ENCODE peak calls at places on chromosomes 11 and 22, in four cellular contexts. D is psoas muscle, Q is brain microvascular endothelial cell, A is fibroblast of pulmonary artery. E is an unnamed sample.

GRCh38 chr11:63945482-63946163 is 6.8 kb downstream of the NAA40 start:
- DNase-seq in D (peak; percentile 71), Q (peak; percentile 59), A (peak; percentile 83), E (no peak)

GRCh38 chr22:39446239-39446721 is 10.5 kb upstream of the MGAT3 start:
- DNase-seq in D (no peak), Q (no peak), A (no peak), E (no peak)

GRCh38 chr22:44032126-44032730 is 8.1 kb downstream of the PARVB start:
- DNase-seq in D (peak; percentile 29), Q (no peak), A (no peak), E (no peak)

GRCh38 chr11:121889931-121890330 is 226.1 kb downstream of the BLID start:
- DNase-seq in D (no peak), Q (no peak), A (peak; percentile 39), E (no peak)

GRCh38 chr11:86931965-86932332 is 23.2 kb downstream of the FZD4 start:
- DNase-seq in D (no peak), Q (peak; percentile 62), A (peak; percentile 57), E (no peak)

GRCh38 chr22:29340566-29340965 is 25.1 kb upstream of the RASL10A start:
- DNase-seq in D (no peak), Q (no peak), A (no peak), E (no peak)

GRCh38 chr22:35524966-35525686 is 15.5 kb upstream of the RASD2 start:
- DNase-seq in D (no peak), Q (no peak), A (no peak), E (no peak)

GRCh38 chr11:45216901-45217300 is 69.2 kb downstream of the SYT13 start:
- DNase-seq in D (no peak), Q (no peak), A (no peak), E (no peak)

GRCh38 chr22:46547883-46548244 is 10.4 kb upstream of the CELSR1 start:
- DNase-seq in D (peak; percentile 78), Q (peak; percentile 81), A (peak; percentile 83), E (no peak)

GRCh38 chr22:26374645-26375044 is 54.4 kb upstream of the ASPHD2 start:
- DNase-seq in D (no peak), Q (no peak), A (no peak), E (no peak)

GRCh38 chr22:26380072-26380471 is 49.0 kb upstream of the ASPHD2 start:
- DNase-seq in D (no peak), Q (no peak), A (no peak), E (no peak)

GRCh38 chr22:26372890-26373289 is 56.2 kb upstream of the ASPHD2 start:
- DNase-seq in D (no peak), Q (no peak), A (no peak), E (no peak)

GRCh38 chr22:26377170-26377825 is 51.8 kb upstream of the ASPHD2 start:
- DNase-seq in D (no peak), Q (no peak), A (peak; percentile 14), E (no peak)
- TF ChIP-seq CTCF in D (no peak), Q (peak; percentile 21), A (peak; percentile 19), E (peak; percentile 20)

GRCh38 chr22:41801147-41801819 is 804 bp downstream of the CCDC134 start:
- DNase-seq in D (no peak), Q (no peak), A (no peak), E (no peak)

GRCh38 chr22:41798736-41799135 is 1.7 kb upstream of the CCDC134 start:
- DNase-seq in D (no peak), Q (no peak), A (no peak), E (no peak)

GRCh38 chr22:41800348-41801146 is at the start of gene CCDC134:
- DNase-seq in D (peak; percentile 95), Q (peak; percentile 60), A (peak; percentile 77), E (peak; percentile 93)

GRCh38 chr22:41801886-41802285 is 1.4 kb downstream of the CCDC134 start:
- DNase-seq in D (no peak), Q (no peak), A (no peak), E (no peak)

DNA sequence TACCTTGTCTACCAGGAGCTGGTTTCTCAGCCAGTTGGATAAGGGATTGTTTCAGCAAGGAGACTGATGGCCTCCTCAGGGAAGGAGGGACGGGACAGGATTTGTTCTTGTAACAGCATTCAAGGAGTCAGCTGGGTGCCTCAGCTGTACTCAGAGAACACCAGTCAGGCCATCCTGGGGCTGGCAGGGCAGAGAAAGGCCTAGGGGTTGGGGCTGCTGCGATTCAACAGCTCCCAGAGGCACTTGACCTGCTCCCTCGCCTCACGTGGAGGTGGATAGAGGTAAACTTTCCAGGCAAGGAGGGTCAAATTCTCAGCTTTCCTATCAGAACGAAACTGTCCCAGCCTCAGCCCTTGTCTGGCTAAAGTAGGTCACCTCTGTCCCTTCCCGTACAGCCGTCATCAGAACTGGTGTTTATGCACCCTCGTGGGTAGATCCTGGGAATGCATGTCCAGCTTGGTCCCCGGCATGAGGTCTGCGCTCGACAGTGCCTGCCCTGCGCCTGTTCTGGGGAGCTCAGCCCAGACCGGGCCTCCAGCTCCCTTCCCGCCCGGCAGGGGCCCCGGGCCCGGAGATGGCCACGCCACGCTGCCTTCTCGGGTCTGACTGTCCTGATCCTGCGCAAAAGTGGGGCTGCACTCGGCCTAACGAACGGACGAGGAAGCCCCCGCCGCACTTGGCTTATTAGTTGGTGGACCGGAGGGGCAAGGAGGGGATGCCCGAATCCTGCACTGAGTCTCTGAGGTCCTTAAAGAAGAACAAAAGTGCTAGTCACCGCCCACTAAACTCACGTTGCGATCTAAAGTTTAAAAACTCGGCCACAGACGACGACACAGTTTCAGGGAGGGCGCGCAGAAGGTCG is 762 bp upstream of the CCDC134 start:
- DNase-seq in D (peak; percentile 44), Q (peak; percentile 7), A (peak; percentile 22), E (no peak)
- TF ChIP-seq CTCF in D (no peak), Q (peak; percentile 5), A (no peak), E (no peak)

GRCh38 chr11:73963861-73964260 is 13.0 kb downstream of the DNAJB13 start:
- DNase-seq in D (no peak), Q (no peak), A (no peak), E (no peak)

GRCh38 chr11:73962097-73962705 is 11.4 kb downstream of the DNAJB13 start:
- DNase-seq in D (no peak), Q (no peak), A (no peak), E (no peak)

GRCh38 chr11:73968356-73968966 is 14.2 kb downstream of the UCP2 start:
- DNase-seq in D (no peak), Q (no peak), A (no peak), E (no peak)

GRCh38 chr11:73965764-73966121 is 14.9 kb downstream of the DNAJB13 start:
- DNase-seq in D (no peak), Q (no peak), A (no peak), E (no peak)

GRCh38 chr11:73965076-73965763 is 14.4 kb downstream of the DNAJB13 start:
- DNase-seq in D (no peak), Q (no peak), A (no peak), E (no peak)
- TF ChIP-seq CTCF in D (no peak), Q (no peak), A (no peak), E (no peak)

GRCh38 chr11:112958670-112959069 is 2.5 kb upstream of the NCAM1 start:
- DNase-seq in D (no peak), Q (no peak), A (peak; percentile 52), E (no peak)
- TF ChIP-seq CTCF in D (no peak), Q (peak; percentile 46), A (peak; percentile 31), E (peak; percentile 43)